ENCODE peak calls at places on chromosome 15, in four cellular contexts. C, I, O and R are unnamed samples.

GRCh38 chr15:61034793-61035710 is 194.1 kb downstream of the RORA start:
- DNase-seq in C (no peak), I (peak; percentile 90), O (no peak), R (peak; percentile 85)

GRCh38 chr15:57505056-57505713 is 86.5 kb upstream of the MYZAP start:
- DNase-seq in C (peak; percentile 55), I (peak; percentile 61), O (no peak), R (peak; percentile 17)

GRCh38 chr15:59779110-59779509 is 90.0 kb upstream of the BNIP2 start:
- DNase-seq in C (no peak), I (no peak), O (no peak), R (no peak)

GRCh38 chr15:81612631-81613030 is 238.6 kb upstream of the TMC3 start:
- DNase-seq in C (no peak), I (no peak), O (no peak), R (no peak)

GRCh38 chr15:70400766-70401541 is 303.2 kb upstream of the TLE3 start:
- DNase-seq in C (no peak), I (peak; percentile 13), O (no peak), R (peak; percentile 23)

GRCh38 chr15:78203346-78204225 is 30.8 kb downstream of the ACSBG1 start:
- DNase-seq in C (no peak), I (no peak), O (no peak), R (no peak)

GRCh38 chr15:55403531-55403930 is 4.6 kb downstream of the CCPG1 start:
- DNase-seq in C (peak; percentile 51), I (peak; percentile 85), O (no peak), R (peak; percentile 69)

GRCh38 chr15:79339588-79340314 is 28.8 kb downstream of the TMED3 start:
- DNase-seq in C (peak; percentile 57), I (peak; percentile 77), O (no peak), R (peak; percentile 59)

GRCh38 chr15:70236306-70237103 is 138.8 kb upstream of the TLE3 start:
- DNase-seq in C (no peak), I (peak; percentile 16), O (peak; percentile 53), R (peak; percentile 91)

DNA sequence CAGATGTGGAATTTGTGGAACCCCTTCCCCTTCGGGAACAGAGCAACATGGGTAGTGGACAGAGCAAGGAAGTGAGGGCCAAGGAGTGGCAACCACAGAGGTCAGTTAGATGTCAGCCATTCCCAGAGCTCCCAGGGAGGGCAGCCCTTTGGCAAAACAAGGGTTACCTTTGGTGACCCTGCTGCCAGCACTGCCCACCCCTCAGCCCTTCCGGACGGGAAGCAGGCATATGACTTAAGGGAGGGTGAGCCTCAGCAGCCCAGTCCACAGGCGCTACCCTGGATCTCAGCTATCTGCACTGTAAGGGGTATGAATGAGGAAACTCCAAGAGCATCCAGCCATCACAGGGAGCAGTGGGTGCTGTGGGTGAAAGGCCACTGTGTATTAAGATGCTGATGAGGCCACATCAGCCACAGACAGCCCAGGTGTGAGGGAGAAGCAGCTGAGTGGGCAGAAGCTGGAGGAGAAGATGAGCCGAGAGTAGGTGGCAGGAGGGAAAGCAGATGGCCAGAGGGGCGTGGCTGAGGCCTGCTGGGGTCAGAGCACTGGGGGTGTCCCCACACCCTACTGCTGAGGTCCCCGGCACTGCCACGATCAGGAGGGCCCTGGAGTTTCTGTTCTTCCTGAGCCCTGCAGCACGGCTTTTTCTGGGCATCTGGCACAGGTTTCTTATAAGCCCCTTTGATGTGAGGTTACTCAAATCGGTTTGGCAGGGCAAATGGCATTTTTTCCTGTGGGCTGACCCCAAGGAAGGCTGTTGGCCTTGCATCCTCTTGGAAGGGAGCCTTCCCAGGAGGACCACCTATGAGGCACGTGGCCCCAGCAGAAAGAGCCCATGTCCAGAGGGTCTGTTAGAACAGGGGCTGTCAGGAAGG is 6.2 kb downstream of the PLA2G4D start:
- DNase-seq in C (no peak), I (no peak), O (no peak), R (no peak)
- TF ChIP-seq CTCF in C (no peak), I (no peak), O (no peak), R (no peak)

GRCh38 chr15:76341366-76342045 is 4.9 kb downstream of the ISL2 start:
- DNase-seq in C (no peak), I (no peak), O (no peak), R (no peak)

GRCh38 chr15:76339302-76340197 is 3.0 kb downstream of the ISL2 start:
- DNase-seq in C (no peak), I (peak; percentile 44), O (no peak), R (no peak)

GRCh38 chr15:76340802-76341365 is 4.3 kb downstream of the ISL2 start:
- DNase-seq in C (no peak), I (no peak), O (no peak), R (no peak)

GRCh38 chr15:76338555-76339301 is 2.2 kb downstream of the ISL2 start:
- DNase-seq in C (no peak), I (no peak), O (no peak), R (no peak)

GRCh38 chr15:76340198-76340801 is 3.7 kb downstream of the ISL2 start:
- DNase-seq in C (no peak), I (peak; percentile 41), O (no peak), R (no peak)
- H3K4me3 ChIP-seq in C (no peak overlapping the region), I (peak overlapping the region; percentile 40), O (no peak overlapping the region), R (peak overlapping the region; percentile 57)

DNA sequence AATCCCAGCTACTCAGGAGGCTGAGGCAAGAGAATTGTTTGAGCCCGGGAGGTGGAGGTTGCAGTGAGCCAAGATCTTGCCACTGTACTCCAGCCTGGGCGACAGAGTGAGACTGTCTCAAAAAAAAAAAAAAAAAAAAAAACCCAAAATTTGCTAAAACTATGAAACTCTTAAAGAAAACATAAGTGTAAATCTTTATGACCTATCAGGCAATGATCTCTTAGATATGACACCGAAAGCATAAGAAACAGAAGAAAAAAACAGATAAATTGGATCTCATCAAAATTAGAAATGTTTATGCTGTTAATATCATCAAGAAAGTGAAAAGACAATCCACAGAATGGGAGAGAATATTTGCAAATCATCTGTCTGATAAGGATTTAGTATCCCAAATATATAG is 15.3 kb downstream of the GRAMD2A start:
- DNase-seq in C (no peak), I (no peak), O (no peak), R (no peak)
- TF ChIP-seq CTCF in C (no peak), I (no peak), O (no peak), R (no peak)

DNA sequence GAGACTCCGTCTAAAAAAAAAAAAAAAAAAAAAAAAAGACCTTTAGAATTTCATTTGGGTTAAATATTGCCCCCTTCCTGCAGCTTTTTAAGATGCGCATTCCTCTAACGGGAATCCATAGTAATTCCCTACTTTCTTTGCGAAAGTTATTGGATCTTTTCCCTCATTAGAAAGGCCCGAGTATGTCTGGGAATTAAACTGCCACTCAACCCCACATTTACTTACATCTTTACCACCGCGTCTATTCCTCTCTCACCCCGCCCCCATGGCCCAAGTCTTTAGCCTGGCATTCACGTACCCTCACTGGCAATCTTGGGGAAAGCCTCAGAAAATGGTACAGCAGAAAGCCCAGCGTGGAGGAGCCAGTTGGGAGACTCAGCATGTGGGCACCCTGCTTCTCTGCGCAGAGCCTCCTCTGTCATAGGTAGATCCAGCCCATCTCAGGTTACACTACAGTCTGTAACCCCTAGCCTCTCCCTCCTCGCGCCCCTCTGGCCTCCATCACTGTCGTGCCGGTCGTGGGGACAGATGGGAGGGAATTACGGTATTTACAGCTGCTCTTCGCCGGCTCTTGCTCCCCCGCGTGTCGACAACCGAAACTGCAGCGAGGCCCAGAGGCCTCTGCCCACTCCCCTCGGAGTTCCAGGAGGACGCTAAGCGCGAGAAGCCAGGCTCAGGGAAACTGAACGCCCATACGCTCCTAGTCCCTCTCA is 6.4 kb upstream of the ANKDD1A start:
- DNase-seq in C (peak; percentile 70), I (peak; percentile 65), O (no peak), R (peak; percentile 64)
- H3K4me3 ChIP-seq in C (peak overlapping the region; percentile 1), I (peak overlapping the region; percentile 51), O (peak overlapping the region; percentile 25), R (peak overlapping the region; percentile 53)

GRCh38 chr15:91968610-91969009 is 115.1 kb downstream of the SLCO3A1 start:
- DNase-seq in C (no peak), I (no peak), O (no peak), R (no peak)
- TF ChIP-seq CTCF in C (no peak), I (peak; percentile 9), O (peak; percentile 15), R (no peak)

GRCh38 chr15:84714816-84715215 is 1.1 kb downstream of the SEC11A start:
- DNase-seq in C (no peak), I (no peak), O (no peak), R (no peak)
- H3K4me3 ChIP-seq in C (peak overlapping the region; percentile 91), I (peak overlapping the region; percentile 91), O (peak overlapping the region; percentile 80), R (peak overlapping the region; percentile 93)

GRCh38 chr15:92714071-92714456 is 58.5 kb upstream of the FAM174B start:
- DNase-seq in C (peak; percentile 56), I (peak; percentile 27), O (no peak), R (peak; percentile 59)

GRCh38 chr15:92709064-92709463 is 53.5 kb upstream of the FAM174B start:
- DNase-seq in C (no peak), I (peak; percentile 6), O (no peak), R (no peak)

GRCh38 chr15:92714457-92715401 is 59.2 kb upstream of the FAM174B start:
- DNase-seq in C (peak; percentile 83), I (peak; percentile 77), O (no peak), R (peak; percentile 74)

GRCh38 chr15:92708635-92709034 is 53.1 kb upstream of the FAM174B start:
- DNase-seq in C (no peak), I (no peak), O (no peak), R (no peak)

GRCh38 chr15:92711457-92711831 is 55.9 kb upstream of the FAM174B start:
- DNase-seq in C (no peak), I (no peak), O (no peak), R (no peak)
- TF ChIP-seq CTCF in C (no peak), I (no peak), O (no peak), R (no peak)